ENCODE peak calls at places on chromosomes 11 and 22, in six cellular contexts. L is fibroblast of lung, Y is cardiac muscle cell, C is left ventricle myocardium inferior, U is IMR-90, G is lower lobe of right lung. D is an unnamed sample.

GRCh38 chr11:134069996-134070845 is 1.3 kb downstream of the JAM3 start:
- DNase-seq in Y (no peak), C (no peak), L (no peak), U (no peak), G (no peak), D (no peak)

GRCh38 chr11:29306527-29306926 is 710.3 kb downstream of the KCNA4 start:
- DNase-seq in L (peak), Y (peak), U (peak), G (no peak), C (no peak), D (no peak)

GRCh38 chr11:64347171-64347867 is 7.3 kb downstream of the CCDC88B start:
- DNase-seq in Y (no peak), G (no peak), C (no peak), L (no peak), U (no peak), D (no peak)

GRCh38 chr22:32607086-32607485 is 132.5 kb downstream of the FBXO7 start:
- DNase-seq in G (no peak), C (no peak), L (no peak), Y (no peak), U (no peak), D (no peak)

GRCh38 chr11:109644158-109644557 is 222.2 kb downstream of the C11orf87 start:
- DNase-seq in G (no peak), L (peak), U (no peak), Y (peak), C (peak), D (no peak)

GRCh38 chr11:26229270-26229669 is 102.7 kb upstream of the ANO3 start:
- DNase-seq in Y (peak), L (peak), U (peak), G (no peak), C (no peak), D (no peak)

GRCh38 chr11:70480711-70481110 is 82.4 kb downstream of the CTTN start:
- DNase-seq in U (no peak), C (peak), L (no peak), Y (no peak), G (peak), D (no peak)

GRCh38 chr22:42173183-42173926 is 42.7 kb upstream of the CYP2D6 start:
- DNase-seq in C (no peak), Y (no peak), L (no peak), U (no peak), G (no peak), D (no peak)

GRCh38 chr11:95143106-95143681 is 53.5 kb downstream of the ENDOD1 start:
- DNase-seq in L (peak), U (peak), C (no peak), Y (no peak), G (no peak), D (no peak)

GRCh38 chr22:36860821-36861659 is at the start of gene NCF4:
- DNase-seq in L (no peak), C (peak), U (no peak), Y (no peak), G (peak), D (no peak)

GRCh38 chr11:68838572-68838964 is 3.1 kb downstream of the CPT1A start:
- DNase-seq in C (no peak), U (no peak), L (no peak), G (no peak), Y (peak), D (no peak)

GRCh38 chr11:2131371-2132228 is 7.6 kb downstream of the IGF2 start:
- DNase-seq in Y (no peak), L (no peak), G (no peak), C (no peak), U (no peak), D (no peak)

GRCh38 chr11:31414338-31414737 is 44.7 kb downstream of the DNAJC24 start:
- DNase-seq in G (no peak), U (no peak), Y (no peak), C (no peak), L (no peak), D (no peak)

GRCh38 chr11:112961146-112961668 is at the start of gene NCAM1:
- DNase-seq in L (peak), Y (peak), C (peak), G (peak), U (peak), D (peak)

GRCh38 chr11:95585752-95586077 is 203.9 kb downstream of the FAM76B start:
- DNase-seq in U (no peak), G (no peak), Y (no peak), L (no peak), C (no peak), D (no peak)

GRCh38 chr22:19874307-19875060 is 19.8 kb upstream of the GNB1L start:
- DNase-seq in C (peak), G (peak), Y (no peak), U (no peak), L (peak), D (no peak)

GRCh38 chr11:34303028-34303427 is 54.8 kb downstream of the ABTB2 start:
- DNase-seq in U (no peak), C (no peak), L (peak), G (no peak), Y (peak), D (no peak)

GRCh38 chr22:43867839-43868652 is 5.7 kb upstream of the SULT4A1 start:
- DNase-seq in C (peak), Y (peak), U (peak), L (peak), G (peak), D (peak)

GRCh38 chr11:130037881-130038601 is 31.7 kb upstream of the APLP2 start:
- DNase-seq in C (no peak), L (peak), G (no peak), Y (peak), U (no peak), D (no peak)

GRCh38 chr22:46606886-46607285 is 13.3 kb upstream of the GRAMD4 start:
- DNase-seq in Y (no peak), G (no peak), L (no peak), C (no peak), U (no peak), D (no peak)

GRCh38 chr11:79198898-79199250 is 242.0 kb downstream of the TENM4 start:
- DNase-seq in C (no peak), G (no peak), L (peak), U (peak), Y (peak), D (no peak)

GRCh38 chr22:48897959-48898358 is 929.7 kb downstream of the BRD1 start:
- DNase-seq in G (no peak), L (no peak), Y (no peak), C (no peak), U (no peak), D (no peak)

GRCh38 chr11:62880803-62881578 is at the start of gene SLC3A2:
- DNase-seq in L (peak), G (peak), C (peak), U (peak), Y (peak), D (peak)

GRCh38 chr11:108672113-108672512 is 7.2 kb downstream of the DDX10 start:
- DNase-seq in C (no peak), G (no peak), Y (peak), U (peak), L (peak), D (no peak)

GRCh38 chr11:83816572-83817187 is 530.5 kb upstream of the CCDC90B start:
- DNase-seq in C (no peak), L (peak), U (peak), G (no peak), Y (peak), D (no peak)

GRCh38 chr22:23744001-23744400 is 6.9 kb downstream of the ZNF70 start:
- DNase-seq in L (no peak), G (no peak), C (no peak), U (no peak), Y (no peak), D (no peak)

GRCh38 chr11:45847908-45848316 is 637 bp downstream of the CRY2 start:
- DNase-seq in U (peak), Y (peak), G (peak), L (peak), C (peak), D (peak)

GRCh38 chr22:24069721-24070120 is 58.6 kb downstream of the CABIN1 start:
- DNase-seq in C (no peak), G (no peak), L (no peak), U (no peak), Y (no peak), D (no peak)

GRCh38 chr22:44024288-44024908 is at the start of gene PARVB:
- DNase-seq in Y (peak), L (no peak), G (peak), U (no peak), C (peak), D (no peak)

GRCh38 chr11:35663408-35663702 is 780 bp downstream of the TRIM44 start:
- DNase-seq in G (no peak), U (no peak), L (no peak), Y (no peak), C (no peak), D (no peak)

GRCh38 chr11:35662061-35662648 is 420 bp upstream of the TRIM44 start:
- DNase-seq in U (no peak), C (no peak), G (no peak), L (no peak), Y (no peak), D (no peak)

GRCh38 chr11:35658028-35658948 is 4.3 kb upstream of the TRIM44 start:
- DNase-seq in L (no peak), C (no peak), Y (no peak), G (no peak), U (peak), D (no peak)

GRCh38 chr11:35662649-35663407 is at the start of gene TRIM44:
- DNase-seq in L (peak), U (peak), C (peak), Y (peak), G (peak), D (peak)

GRCh38 chr11:35661539-35661938 is 1.0 kb upstream of the TRIM44 start:
- DNase-seq in Y (no peak), C (no peak), L (no peak), U (no peak), G (no peak), D (no peak)
- H3K4me3 ChIP-seq in Y (no peak), C (peak), L (peak), U (peak), G (peak), D (peak)

DNA sequence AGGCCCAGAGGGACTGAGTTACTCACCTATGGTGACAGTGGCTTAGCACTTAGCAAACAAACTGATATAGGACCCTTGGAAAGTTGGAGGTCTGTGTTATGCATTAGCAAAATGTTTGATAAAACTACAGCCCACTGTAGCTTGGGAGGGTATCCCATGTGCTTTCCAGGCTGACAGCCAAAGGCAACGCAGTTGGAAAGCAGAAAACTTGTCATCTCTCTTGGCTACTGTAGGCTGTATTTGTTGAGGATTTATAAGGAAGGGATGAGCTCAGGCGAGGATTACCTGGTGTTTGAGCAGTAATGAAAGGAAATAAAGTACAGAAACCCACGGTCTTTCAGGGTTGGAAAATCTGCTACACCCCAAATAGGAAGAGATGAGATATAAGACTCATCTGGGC is 23.8 kb downstream of the SDHAF2 start:
- DNase-seq in U (no peak), Y (no peak), G (no peak), C (no peak), L (no peak), D (no peak)
- H3K27ac ChIP-seq in U (no peak), Y (peak), G (no peak), C (peak), L (no peak), D (no peak)

DNA sequence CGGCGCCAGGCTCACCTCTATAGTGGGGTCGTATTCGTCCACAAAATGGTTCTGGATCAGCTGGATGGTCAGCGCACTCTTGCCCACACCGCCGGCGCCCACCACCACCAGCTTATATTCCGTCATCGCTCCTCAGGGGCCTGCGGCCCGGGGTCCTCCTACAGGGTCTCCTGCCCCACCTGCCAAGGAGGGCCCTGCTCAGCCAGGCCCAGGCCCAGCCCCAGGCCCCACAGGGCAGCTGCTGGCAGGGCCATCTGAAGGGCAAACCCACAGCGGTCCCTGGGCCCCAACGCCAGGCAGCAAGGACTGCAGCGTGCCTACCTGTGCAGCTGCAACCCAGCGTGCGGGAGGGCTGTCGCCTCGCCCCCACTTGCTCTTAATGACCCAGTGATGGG is 1.2 kb downstream of the HRAS start:
- DNase-seq in G (no peak), Y (no peak), U (no peak), L (no peak), C (no peak), D (no peak)
- H3K4me3 ChIP-seq in G (peak), Y (peak), U (peak), L (peak), C (peak), D (peak)

GRCh38 chr11:57316017-57316416 is 8.7 kb downstream of the TNKS1BP1 start:
- DNase-seq in G (no peak), C (no peak), L (no peak), Y (no peak), U (no peak), D (no peak)
- H3K27ac ChIP-seq in G (peak), C (peak), L (no peak), Y (peak), U (peak), D (peak)